ENCODE peak calls at places on chromosomes 7 and 10, in five cellular contexts. Q, K, M, G and U are unnamed samples.

GRCh38 chr10:11716704-11717103 is 25.5 kb upstream of the ECHDC3 start:
- DNase-seq in K (no peak), G (no peak), M (no peak), Q (no peak), U (no peak)

GRCh38 chr10:124601016-124601415 is 139.4 kb downstream of the LHPP start:
- DNase-seq in M (no peak), G (no peak), Q (no peak), K (no peak), U (no peak)

GRCh38 chr7:388961-389701 is 99.2 kb downstream of the FOXL3 start:
- DNase-seq in M (no peak), Q (no peak), K (no peak), G (peak), U (no peak)

GRCh38 chr7:20828947-20829346 is 42.3 kb upstream of the SP8 start:
- DNase-seq in G (no peak), Q (no peak), M (no peak), K (no peak), U (no peak)

GRCh38 chr7:41529831-41530230 is 173.1 kb downstream of the INHBA start:
- DNase-seq in K (no peak), Q (no peak), G (no peak), M (no peak), U (no peak)

GRCh38 chr7:92421676-92422435 is 25.4 kb upstream of the GATAD1 start:
- DNase-seq in Q (peak), K (no peak), M (peak), G (no peak), U (no peak)

GRCh38 chr10:111018021-111018420 is 58.8 kb upstream of the ADRA2A start:
- DNase-seq in Q (peak), M (peak), K (no peak), G (no peak), U (no peak)

GRCh38 chr10:58017719-58018367 is 249.9 kb downstream of the IPMK start:
- DNase-seq in K (no peak), G (no peak), Q (peak), M (peak), U (no peak)

GRCh38 chr10:10007972-10008371 is 1009.7 kb upstream of the CELF2 start:
- DNase-seq in M (no peak), K (no peak), Q (no peak), G (no peak), U (no peak)

GRCh38 chr7:76358053-76358477 is 726 bp downstream of the YWHAG start:
- DNase-seq in K (no peak), M (peak), G (no peak), Q (peak), U (peak)

GRCh38 chr7:15515201-15515777 is 46.5 kb downstream of the AGMO start:
- DNase-seq in G (no peak), Q (peak), K (no peak), M (peak), U (no peak)

GRCh38 chr7:114929570-114929969 is 7.7 kb downstream of the MDFIC start:
- DNase-seq in K (no peak), M (no peak), Q (no peak), G (no peak), U (no peak)

GRCh38 chr10:100368721-100369120 is 21.7 kb downstream of the SCD start:
- DNase-seq in Q (no peak), K (no peak), G (no peak), M (no peak), U (no peak)

GRCh38 chr10:100373298-100374136 is 26.5 kb downstream of the SCD start:
- DNase-seq in G (peak), Q (peak), M (peak), K (peak), U (peak)

GRCh38 chr10:100372415-100373297 is 25.6 kb downstream of the SCD start:
- DNase-seq in K (no peak), Q (no peak), M (no peak), G (no peak), U (no peak)

GRCh38 chr10:100370561-100370975 is 23.5 kb downstream of the SCD start:
- DNase-seq in K (no peak), G (no peak), Q (peak), M (peak), U (no peak)

GRCh38 chr10:100370976-100371706 is 24.1 kb downstream of the SCD start:
- DNase-seq in Q (peak), G (peak), K (peak), M (peak), U (peak)
- H2BK15ac ChIP-seq in Q (no peak), G (no peak), K (no peak), M (peak), U (no peak)

DNA sequence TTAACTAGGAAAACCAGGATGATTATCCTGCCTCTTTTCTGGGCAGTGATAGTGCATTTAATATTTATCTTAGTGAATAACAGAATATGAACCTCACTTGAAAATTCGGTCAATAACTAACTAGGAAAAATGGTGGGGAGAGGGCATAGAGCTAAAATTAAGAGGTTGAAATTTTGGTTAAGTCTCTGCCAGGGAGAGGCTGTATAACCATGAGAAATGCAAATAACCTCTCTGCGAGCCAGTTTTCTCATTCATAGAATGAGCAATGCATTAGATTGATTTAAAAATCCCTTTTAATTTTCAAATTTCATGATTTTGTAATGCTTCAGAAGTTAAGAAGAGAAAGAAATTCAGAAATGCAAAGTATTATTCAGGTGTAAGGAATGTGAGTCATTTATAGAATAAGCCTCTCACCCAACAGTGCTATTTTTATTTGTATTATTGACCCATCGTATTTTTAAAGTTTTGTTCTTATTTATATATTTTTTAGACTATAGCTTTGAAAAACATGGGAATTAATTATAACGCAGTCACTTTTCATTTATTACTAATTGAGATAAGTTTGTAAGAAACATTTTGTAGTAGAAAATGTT is 104.7 kb downstream of the PHF14 start:
- DNase-seq in M (no peak), G (no peak), K (no peak), Q (no peak), U (no peak)
- H2AFZ ChIP-seq in M (no peak), G (no peak), K (no peak), Q (no peak), U (no peak)

GRCh38 chr7:138916731-138917130 is 64.5 kb downstream of the KIAA1549 start:
- DNase-seq in G (peak), M (no peak), K (no peak), Q (no peak), U (no peak)
- H3K4ac ChIP-seq in G (no peak), M (no peak), K (no peak), Q (no peak), U (no peak)

GRCh38 chr10:93152136-93152535 is 78.4 kb downstream of the CYP26A1 start:
- DNase-seq in M (peak), K (no peak), G (no peak), Q (peak), U (no peak)
- H2BK15ac ChIP-seq in M (no peak), K (no peak), G (no peak), Q (no peak), U (no peak)

GRCh38 chr10:27861781-27862180 is 116.2 kb upstream of the MKX start:
- DNase-seq in M (no peak), G (no peak), K (no peak), Q (no peak), U (no peak)

DNA sequence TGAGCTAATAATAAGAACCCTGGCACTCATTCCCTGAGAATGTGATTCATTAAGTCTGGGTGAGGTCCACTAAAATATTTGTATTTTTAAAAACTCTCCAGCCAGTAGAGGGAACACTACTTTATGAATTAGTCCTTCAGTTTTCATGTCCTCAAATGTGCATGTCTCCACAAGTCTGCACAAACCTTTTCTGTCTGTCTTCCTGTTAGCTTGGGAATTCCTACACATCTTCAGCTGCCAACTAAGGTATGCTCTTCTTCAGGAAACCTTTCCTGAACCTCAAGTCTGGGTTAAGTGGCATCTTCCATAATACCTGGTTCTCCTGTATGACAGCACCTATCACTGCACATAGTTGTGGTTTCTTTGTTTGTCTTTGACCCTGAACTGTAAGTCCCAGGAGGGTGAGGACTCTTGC is 119.6 kb upstream of the MKX start:
- DNase-seq in M (peak), G (no peak), K (no peak), Q (no peak), U (no peak)
- H2AFZ ChIP-seq in M (no peak), G (no peak), K (no peak), Q (no peak), U (no peak)

GRCh38 chr7:39355664-39356063 is 210.5 kb upstream of the YAE1 start:
- DNase-seq in M (no peak), G (no peak), K (no peak), Q (peak), U (no peak)

GRCh38 chr7:39357648-39358047 is 208.6 kb upstream of the YAE1 start:
- DNase-seq in M (no peak), G (peak), K (peak), Q (no peak), U (peak)

GRCh38 chr7:39349452-39350123 is 216.6 kb upstream of the YAE1 start:
- DNase-seq in M (no peak), G (no peak), Q (no peak), K (no peak), U (no peak)

GRCh38 chr7:39356531-39356930 is 209.7 kb upstream of the YAE1 start:
- DNase-seq in G (no peak), M (no peak), K (no peak), Q (no peak), U (no peak)

GRCh38 chr7:39353615-39354376 is 212.4 kb upstream of the YAE1 start:
- DNase-seq in Q (peak), G (peak), K (peak), M (no peak), U (peak)
- H3K4ac ChIP-seq in Q (no peak), G (no peak), K (no peak), M (no peak), U (no peak)